ENCODE peak calls at places on chromosomes 1 and 21, in eight cellular contexts. P, F, N, G, K, U, Z and Y are unnamed samples.
A peak's percentile ranks its signal among the peaks of the same experiment; 100 is the strongest.

GRCh38 chr1:174219606-174220370 is 60.5 kb downstream of the RABGAP1L start:
- DNase-seq in F (no peak), Z (no peak), N (no peak), K (no peak), U (no peak), G (no peak), P (no peak), Y (no peak)

GRCh38 chr1:88180449-88181108 is 503.5 kb upstream of the PKN2 start:
- DNase-seq in P (peak; percentile 16), G (peak; percentile 36), N (peak; percentile 59), Z (peak; percentile 56), K (peak; percentile 39), U (peak; percentile 81), F (peak; percentile 74), Y (peak; percentile 71)

GRCh38 chr21:34606051-34606450 is 8.9 kb downstream of the RCAN1 start:
- DNase-seq in Z (no peak), K (no peak), U (no peak), F (no peak), G (no peak), N (no peak), P (no peak), Y (no peak)

GRCh38 chr1:186943891-186944686 is 115.3 kb downstream of the PLA2G4A start:
- DNase-seq in N (no peak), P (no peak), U (no peak), G (no peak), Z (no peak), F (no peak), K (no peak), Y (no peak)

GRCh38 chr1:99645699-99646531 is at the start of gene PALMD:
- DNase-seq in U (no peak), Z (peak; percentile 49), F (peak; percentile 58), P (peak; percentile 75), K (peak; percentile 50), N (peak; percentile 34), G (peak; percentile 30), Y (no peak)

GRCh38 chr1:9426291-9426711 is 113.0 kb upstream of the SLC25A33 start:
- DNase-seq in P (no peak), N (no peak), F (no peak), G (no peak), Z (no peak), U (no peak), K (no peak), Y (no peak)

GRCh38 chr1:39272027-39272790 is 67.7 kb downstream of the MACF1 start:
- DNase-seq in G (no peak), K (no peak), U (no peak), F (peak; percentile 53), N (no peak), Z (no peak), P (no peak), Y (no peak)

GRCh38 chr21:33117268-33117888 is 47.4 kb downstream of the OLIG1 start:
- DNase-seq in G (no peak), K (no peak), N (no peak), P (no peak), F (no peak), Z (no peak), U (no peak), Y (peak; percentile 22)

GRCh38 chr1:6205849-6206845 is at the start of gene RNF207:
- DNase-seq in K (peak; percentile 75), U (peak; percentile 91), Z (peak; percentile 83), G (no peak), P (no peak), N (no peak), F (peak; percentile 81), Y (peak; percentile 79)

GRCh38 chr21:41923641-41924342 is 30.0 kb downstream of the C2CD2 start:
- DNase-seq in F (no peak), P (no peak), K (peak; percentile 41), N (no peak), U (no peak), G (peak; percentile 56), Z (no peak), Y (peak; percentile 75)

GRCh38 chr21:32994305-32994704 is 31.4 kb upstream of the OLIG2 start:
- DNase-seq in G (no peak), F (no peak), Z (no peak), N (no peak), U (no peak), P (no peak), K (no peak), Y (no peak)

GRCh38 chr1:201536542-201536941 is 2.4 kb upstream of the NAV1 start:
- DNase-seq in N (peak; percentile 53), P (no peak), F (no peak), G (peak; percentile 85), Z (no peak), K (peak; percentile 39), U (no peak), Y (peak; percentile 90)

GRCh38 chr1:212413902-212414327 is 771 bp downstream of the PACC1 start:
- DNase-seq in P (no peak), U (no peak), F (no peak), K (no peak), G (no peak), Z (no peak), N (no peak), Y (no peak)

GRCh38 chr1:242425232-242425631 is 99.3 kb downstream of the PLD5 start:
- DNase-seq in P (no peak), G (no peak), U (no peak), N (no peak), F (no peak), K (no peak), Z (no peak), Y (no peak)

GRCh38 chr1:206439205-206439604 is 31.1 kb upstream of the IKBKE start:
- DNase-seq in F (no peak), Z (no peak), P (no peak), N (no peak), U (no peak), G (no peak), K (no peak), Y (no peak)

GRCh38 chr1:10668241-10668761 is 128.1 kb downstream of the CASZ1 start:
- DNase-seq in N (no peak), P (no peak), U (no peak), F (no peak), K (no peak), Z (no peak), G (no peak), Y (no peak)

GRCh38 chr1:223738465-223739365 is 26.4 kb downstream of the CAPN2 start:
- DNase-seq in N (no peak), U (no peak), Z (peak; percentile 70), G (no peak), K (no peak), F (peak; percentile 68), P (no peak), Y (no peak)

GRCh38 chr1:66197120-66197519 is 336.8 kb upstream of the SGIP1 start:
- DNase-seq in P (no peak), U (no peak), K (no peak), N (no peak), G (no peak), F (no peak), Z (no peak), Y (no peak)

GRCh38 chr1:165773324-165773965 is 4.8 kb upstream of the TMCO1 start:
- DNase-seq in G (no peak), N (no peak), F (no peak), P (no peak), K (no peak), U (no peak), Z (no peak), Y (no peak)

GRCh38 chr1:33089457-33089856 is 8.5 kb downstream of the AZIN2 start:
- DNase-seq in P (peak; percentile 59), N (no peak), G (no peak), U (no peak), Z (no peak), K (no peak), F (no peak), Y (no peak)

DNA sequence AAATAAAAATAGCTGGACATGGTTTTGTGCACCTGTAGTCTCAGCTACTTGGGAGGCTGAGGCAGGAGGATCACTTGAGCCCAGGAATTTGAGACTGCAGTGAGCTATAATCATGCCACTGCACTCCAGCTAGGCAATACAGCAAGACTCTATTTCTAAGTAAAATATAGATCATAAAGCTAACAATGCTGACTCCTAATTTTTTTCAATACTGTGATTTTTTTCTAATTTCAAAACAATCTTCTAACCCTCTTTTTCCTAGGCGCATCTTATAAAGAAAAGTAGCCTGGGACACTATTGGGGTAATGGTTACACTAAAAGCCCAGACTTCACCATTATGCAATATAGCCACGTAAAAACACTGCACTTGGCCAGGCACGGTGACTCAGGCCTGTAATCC is 81.3 kb downstream of the PTPN14 start:
- DNase-seq in Z (no peak), P (no peak), G (no peak), K (no peak), U (no peak), F (no peak), N (no peak), Y (no peak)
- H3K4me1 ChIP-seq in Z (no peaks in the 10 kb centered on the region), P (peaks cover 51% of the 10 kb centered on the region), G (peaks cover 31% of the 10 kb centered on the region), K (peaks cover 19% of the 10 kb centered on the region), U (peaks cover 18% of the 10 kb centered on the region), F (no peaks in the 10 kb centered on the region), N (no peaks in the 10 kb centered on the region), Y (peaks cover 24% of the 10 kb centered on the region)

DNA sequence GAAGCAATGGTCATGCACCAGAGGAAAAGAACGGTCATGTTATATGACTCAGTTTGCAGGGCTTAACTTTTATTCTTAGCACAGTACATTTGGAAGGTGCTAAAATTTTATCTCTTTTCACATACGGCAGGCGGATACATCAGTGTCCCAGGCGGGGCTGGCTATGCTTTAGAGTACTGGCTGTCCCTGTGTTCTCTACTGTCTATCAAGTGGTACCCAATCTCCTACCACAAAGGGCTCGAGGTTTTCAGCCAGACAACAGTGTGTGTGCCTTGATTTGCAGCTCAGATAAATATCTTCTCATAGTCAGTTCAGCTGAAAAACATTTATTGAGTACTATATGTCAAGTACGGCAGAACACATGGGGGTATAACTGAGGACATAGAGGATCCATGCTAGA is 65.3 kb downstream of the URB2 start:
- DNase-seq in N (no peak), U (no peak), G (no peak), P (peak; percentile 12), K (no peak), F (no peak), Z (no peak), Y (no peak)
- H3K4me1 ChIP-seq in N (no peaks in the 10 kb centered on the region), U (no peaks in the 10 kb centered on the region), G (no peaks in the 10 kb centered on the region), P (peaks cover 16% of the 10 kb centered on the region), K (peaks cover 26% of the 10 kb centered on the region), F (no peaks in the 10 kb centered on the region), Z (no peaks in the 10 kb centered on the region), Y (no peaks in the 10 kb centered on the region)

GRCh38 chr1:183043872-183044859 is 20.9 kb downstream of the LAMC1 start:
- DNase-seq in K (no peak), U (no peak), N (no peak), F (no peak), P (no peak), G (no peak), Z (no peak), Y (no peak)
- H3K4me1 ChIP-seq in K (peaks cover 100% of the 10 kb centered on the region), U (peaks cover 13% of the 10 kb centered on the region), N (no peaks in the 10 kb centered on the region), F (peaks cover 13% of the 10 kb centered on the region), P (peaks cover 85% of the 10 kb centered on the region), G (peaks cover 100% of the 10 kb centered on the region), Z (peaks cover 38% of the 10 kb centered on the region), Y (peaks cover 99% of the 10 kb centered on the region)

DNA sequence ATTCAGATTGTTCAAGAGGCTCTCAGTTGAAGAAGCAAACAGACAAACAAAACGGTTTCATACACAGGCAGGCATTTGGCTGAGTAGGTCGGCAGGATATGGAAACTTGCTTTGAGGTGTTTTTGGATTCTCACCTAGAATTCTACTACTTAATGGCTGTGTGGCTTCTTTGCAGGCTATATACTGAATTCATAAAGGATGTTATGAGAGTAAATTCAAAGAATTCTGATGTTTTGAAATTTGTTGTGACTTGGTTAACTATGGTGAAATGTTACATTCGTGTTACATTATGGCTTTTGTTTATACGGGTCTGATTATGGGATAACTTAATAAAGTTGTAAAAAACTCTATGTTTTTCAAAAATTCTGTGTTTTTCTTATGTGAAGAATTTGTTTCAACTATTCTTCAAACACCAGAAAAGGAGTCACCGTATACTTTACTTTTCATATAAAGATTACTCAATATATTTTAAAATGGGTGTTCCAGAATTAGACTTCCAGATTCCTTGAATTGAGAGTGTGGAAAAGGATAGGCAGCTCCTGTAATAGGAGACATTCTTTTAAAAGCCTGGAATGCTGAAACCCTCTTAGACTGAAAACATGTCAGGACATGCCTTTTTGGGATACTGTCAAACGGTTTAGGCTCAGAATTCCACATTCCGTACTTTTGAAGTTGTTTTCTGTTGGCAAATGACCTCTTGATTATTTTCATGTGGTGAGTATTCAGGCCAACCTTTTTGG is 8.2 kb upstream of the IRF2BP2 start:
- DNase-seq in Z (no peak), N (no peak), K (no peak), G (no peak), F (no peak), P (no peak), U (no peak), Y (no peak)
- H3K4me1 ChIP-seq in Z (peaks cover 48% of the 10 kb centered on the region), N (no peaks in the 10 kb centered on the region), K (peaks cover 40% of the 10 kb centered on the region), G (peaks cover 74% of the 10 kb centered on the region), F (peaks cover 86% of the 10 kb centered on the region), P (peaks cover 61% of the 10 kb centered on the region), U (peaks cover 50% of the 10 kb centered on the region), Y (peaks cover 36% of the 10 kb centered on the region)